ENCODE peak calls at places on chromosomes 5 and 9, in seven cellular contexts. X is head of caudate nucleus, C is hippocampal formation, N is Peyer's patch, P is GM23338, L is DMS 273 treated with DMSO at 0.1 percent for 48 hours, H is NCI-H510A. V is an unnamed sample.

GRCh38 chr5:84693256-84693655 is 308.6 kb upstream of the EDIL3 start:
- DNase-seq in X (no peak), C (peak; percentile 34), N (no peak), P (no peak), L (no peak), H (no peak), V (peak; percentile 69)

GRCh38 chr5:175484824-175485223 is 6.5 kb downstream of the SFXN1 start:
- DNase-seq in X (no peak), C (no peak), N (no peak), P (no peak), L (no peak), H (no peak), V (no peak)

GRCh38 chr5:110956913-110957813 is 114.3 kb upstream of the TSLP start:
- DNase-seq in X (no peak), C (no peak), N (no peak), P (no peak), L (no peak), H (peak; percentile 70), V (no peak)

GRCh38 chr9:106961623-106962022 is 98.7 kb downstream of the ZNF462 start:
- DNase-seq in X (no peak), C (no peak), N (no peak), P (no peak), L (no peak), H (no peak), V (no peak)

GRCh38 chr5:120564013-120564412 is 99.9 kb downstream of the PRR16 start:
- DNase-seq in X (no peak), C (no peak), N (no peak), P (peak; percentile 10), L (no peak), H (no peak), V (no peak)

GRCh38 chr5:61450880-61451279 is 118.8 kb downstream of the ZSWIM6 start:
- DNase-seq in X (no peak), C (peak; percentile 44), N (no peak), P (no peak), L (peak; percentile 98), H (no peak), V (peak; percentile 57)

GRCh38 chr9:83392228-83392627 is 146.0 kb downstream of the FRMD3 start:
- DNase-seq in X (no peak), C (no peak), N (peak; percentile 70), P (no peak), L (no peak), H (no peak), V (no peak)

GRCh38 chr9:134491856-134492255 is 149.7 kb upstream of the COL5A1 start:
- DNase-seq in X (no peak), C (no peak), N (peak; percentile 26), P (no peak), L (no peak), H (no peak), V (no peak)

GRCh38 chr9:36074870-36075532 is 38.3 kb downstream of the RECK start:
- DNase-seq in X (peak; percentile 78), C (peak; percentile 31), N (peak; percentile 77), P (no peak), L (peak; percentile 77), H (no peak), V (peak; percentile 81)

GRCh38 chr9:74556685-74557084 is 59.5 kb downstream of the RORB start:
- DNase-seq in X (no peak), C (no peak), N (no peak), P (no peak), L (no peak), H (no peak), V (no peak)

GRCh38 chr5:176365663-176366574 is 632 bp downstream of the ARL10 start:
- DNase-seq in X (peak; percentile 64), C (no peak), N (peak; percentile 52), P (peak; percentile 83), L (no peak), H (no peak), V (no peak)

GRCh38 chr9:126119731-126120130 is 206.9 kb upstream of the MVB12B start:
- DNase-seq in X (no peak), C (no peak), N (no peak), P (no peak), L (no peak), H (no peak), V (no peak)

GRCh38 chr5:115309751-115310370 is 13.4 kb upstream of the CCDC112 start:
- DNase-seq in X (no peak), C (peak; percentile 44), N (no peak), P (peak; percentile 66), L (no peak), H (no peak), V (peak; percentile 23)

GRCh38 chr5:2691530-2691929 is 59.9 kb downstream of the IRX2 start:
- DNase-seq in X (no peak), C (no peak), N (no peak), P (no peak), L (no peak), H (no peak), V (no peak)

GRCh38 chr5:72649449-72649848 is 142.2 kb upstream of the ZNF366 start:
- DNase-seq in X (no peak), C (no peak), N (no peak), P (no peak), L (no peak), H (no peak), V (no peak)

GRCh38 chr9:136840877-136841645 is 1.2 kb upstream of the AJM1 start:
- DNase-seq in X (peak; percentile 86), C (peak; percentile 63), N (peak; percentile 87), P (peak; percentile 55), L (peak; percentile 85), H (peak; percentile 82), V (peak; percentile 88)

GRCh38 chr9:137295313-137296213 is 6.5 kb downstream of the NRARP start:
- DNase-seq in X (no peak), C (no peak), N (no peak), P (peak; percentile 78), L (no peak), H (no peak), V (no peak)

GRCh38 chr5:41510176-41510831 is at the start of gene PLCXD3:
- DNase-seq in X (no peak), C (no peak), N (peak; percentile 46), P (peak; percentile 61), L (no peak), H (peak; percentile 3), V (peak; percentile 6)

GRCh38 chr5:5198111-5198510 is 58.0 kb downstream of the ADAMTS16 start:
- DNase-seq in X (no peak), C (no peak), N (no peak), P (no peak), L (no peak), H (no peak), V (no peak)

GRCh38 chr9:128162215-128163026 is 2.4 kb downstream of the BBLN start:
- DNase-seq in X (peak; percentile 31), C (no peak), N (no peak), P (no peak), L (no peak), H (no peak), V (no peak)

GRCh38 chr5:137647401-137647800 is 88.5 kb downstream of the KLHL3 start:
- DNase-seq in X (no peak), C (no peak), N (no peak), P (no peak), L (no peak), H (no peak), V (no peak)

GRCh38 chr5:16773990-16774389 is 157.2 kb upstream of the RETREG1 start:
- DNase-seq in X (no peak), C (no peak), N (no peak), P (no peak), L (no peak), H (no peak), V (no peak)

GRCh38 chr9:98887918-98888510 is 55.7 kb upstream of the COL15A1 start:
- DNase-seq in X (no peak), C (no peak), N (no peak), P (no peak), L (no peak), H (no peak), V (no peak)

GRCh38 chr5:54457094-54457531 is 1.6 kb downstream of the HSPB3 start:
- DNase-seq in X (no peak), C (no peak), N (no peak), P (peak; percentile 19), L (no peak), H (no peak), V (no peak)

GRCh38 chr9:133880851-133881634 is 111.1 kb downstream of the VAV2 start:
- DNase-seq in X (no peak), C (no peak), N (no peak), P (no peak), L (no peak), H (no peak), V (no peak)

GRCh38 chr5:108193021-108193795 is 188.7 kb downstream of the FBXL17 start:
- DNase-seq in X (no peak), C (no peak), N (no peak), P (no peak), L (no peak), H (no peak), V (no peak)

GRCh38 chr9:123109540-123110279 is 76.2 kb downstream of the GPR21 start:
- DNase-seq in X (no peak), C (no peak), N (peak; percentile 87), P (no peak), L (no peak), H (no peak), V (no peak)

GRCh38 chr9:71514344-71514975 is 253.9 kb downstream of the CEMIP2 start:
- DNase-seq in X (no peak), C (no peak), N (no peak), P (no peak), L (no peak), H (no peak), V (no peak)

GRCh38 chr5:83632874-83633273 is 87.8 kb downstream of the HAPLN1 start:
- DNase-seq in X (no peak), C (no peak), N (no peak), P (no peak), L (no peak), H (no peak), V (no peak)

GRCh38 chr9:138008081-138008841 is 130.7 kb downstream of the CACNA1B start:
- DNase-seq in X (peak; percentile 9), C (no peak), N (peak; percentile 31), P (no peak), L (no peak), H (no peak), V (no peak)

GRCh38 chr9:98287383-98287782 is 31.9 kb upstream of the TBC1D2 start:
- DNase-seq in X (no peak), C (no peak), N (no peak), P (peak; percentile 72), L (no peak), H (no peak), V (no peak)

GRCh38 chr5:55188656-55189380 is 15.8 kb upstream of the CDC20B start:
- DNase-seq in X (no peak), C (no peak), N (no peak), P (no peak), L (no peak), H (no peak), V (no peak)

GRCh38 chr9:129489838-129490582 is 130.9 kb downstream of the C9orf50 start:
- DNase-seq in X (peak; percentile 61), C (no peak), N (peak; percentile 79), P (no peak), L (no peak), H (no peak), V (no peak)

GRCh38 chr9:136926749-136927148 is 17.8 kb downstream of the FBXW5 start:
- DNase-seq in X (no peak), C (no peak), N (no peak), P (no peak), L (no peak), H (no peak), V (no peak)

GRCh38 chr9:7234144-7234543 is 476.4 kb downstream of the KDM4C start:
- DNase-seq in X (no peak), C (no peak), N (no peak), P (peak; percentile 95), L (no peak), H (no peak), V (no peak)

GRCh38 chr5:38078161-38078560 is 180.2 kb upstream of the EGFLAM start:
- DNase-seq in X (no peak), C (no peak), N (no peak), P (no peak), L (no peak), H (no peak), V (no peak)